ENCODE peak calls at places on chromosomes 4 and X, in four cellular contexts. O, D, Z and M are unnamed samples.

GRCh38 chr4:41359836-41360213 is 103.1 kb downstream of the UCHL1 start:
- DNase-seq in O (no peak), D (no peak), Z (no peak), M (no peak)

GRCh38 chr4:113899260-113900177 is 79.9 kb downstream of the ARSJ start:
- DNase-seq in O (peak; percentile 45), D (no peak), Z (no peak), M (no peak)

GRCh38 chrX:37825225-37825842 is 22.0 kb downstream of the DYNLT3 start:
- DNase-seq in O (no peak), D (peak; percentile 8), Z (peak; percentile 12), M (peak; percentile 44)

GRCh38 chr4:139942284-139942683 is 211.7 kb downstream of the MAML3 start:
- DNase-seq in O (no peak), D (no peak), Z (peak; percentile 68), M (no peak)

GRCh38 chrX:107825698-107826285 is at the start of gene MID2:
- DNase-seq in O (no peak), D (no peak), Z (peak; percentile 17), M (peak; percentile 58)

GRCh38 chr4:7842384-7843279 is 97.0 kb downstream of the AFAP1 start:
- DNase-seq in O (no peak), D (no peak), Z (no peak), M (no peak)

GRCh38 chrX:129925305-129926092 is 19.5 kb downstream of the UTP14A start:
- DNase-seq in O (no peak), D (peak; percentile 34), Z (peak; percentile 69), M (peak; percentile 71)

GRCh38 chr4:151888367-151888866 is 127.6 kb upstream of the GATB start:
- DNase-seq in O (peak; percentile 67), D (no peak), Z (no peak), M (no peak)

GRCh38 chr4:43651991-43652390 is 759.5 kb downstream of the GRXCR1 start:
- DNase-seq in O (no peak), D (no peak), Z (no peak), M (no peak)

GRCh38 chrX:39416547-39417262 is 615.4 kb downstream of the MID1IP1 start:
- DNase-seq in O (no peak), D (no peak), Z (no peak), M (no peak)

GRCh38 chrX:128464091-128464490 is 411.9 kb upstream of the ACTRT1 start:
- DNase-seq in O (no peak), D (peak; percentile 3), Z (no peak), M (no peak)

GRCh38 chrX:128457674-128458073 is 405.5 kb upstream of the ACTRT1 start:
- DNase-seq in O (no peak), D (no peak), Z (no peak), M (no peak)

GRCh38 chrX:128460835-128461234 is 408.6 kb upstream of the ACTRT1 start:
- DNase-seq in O (no peak), D (no peak), Z (peak; percentile 8), M (no peak)

DNA sequence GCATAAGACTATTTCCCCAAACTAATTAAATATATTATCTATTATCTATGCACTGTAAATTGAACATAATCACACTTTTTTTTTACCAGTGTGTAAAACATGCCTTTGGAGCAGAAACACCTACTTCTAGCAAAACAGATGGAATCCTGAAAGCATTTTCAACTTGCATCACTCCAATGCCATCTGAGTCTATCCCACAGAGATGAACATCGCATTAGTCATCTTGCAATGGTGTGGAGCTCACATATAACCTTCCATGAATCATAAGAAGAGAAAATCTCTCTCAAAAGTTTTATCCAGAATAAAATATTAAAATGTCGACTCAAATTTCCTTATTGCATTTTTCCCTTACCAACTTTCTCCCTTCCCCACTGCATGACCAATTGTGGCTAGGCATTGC is 406.7 kb upstream of the ACTRT1 start:
- DNase-seq in O (no peak), D (no peak), Z (no peak), M (no peak)
- TF ChIP-seq TCF12 in O (no peak), D (no peak), Z (no peak), M (no peak)

GRCh38 chr4:110801591-110801990 is 178.7 kb upstream of the PITX2 start:
- DNase-seq in O (no peak), D (no peak), Z (no peak), M (no peak)
- TF ChIP-seq TCF12 in O (no peak), D (no peak), Z (no peak), M (no peak)

GRCh38 chrX:67893931-67894330 is 350.1 kb downstream of the AR start:
- DNase-seq in O (no peak), D (no peak), Z (no peak), M (no peak)
- TF ChIP-seq TCF12 in O (no peak), D (no peak), Z (no peak), M (no peak)

GRCh38 chr4:20889901-20890300 is 189.6 kb downstream of the PACRGL start:
- DNase-seq in O (no peak), D (no peak), Z (no peak), M (no peak)
- TF ChIP-seq TCF12 in O (no peak), D (no peak), Z (no peak), M (no peak)

GRCh38 chr4:2105559-2105958 is 46.4 kb downstream of the NAT8L start:
- DNase-seq in O (no peak), D (no peak), Z (no peak), M (no peak)
- TF ChIP-seq TCF12 in O (no peak), D (no peak), Z (no peak), M (no peak)

DNA sequence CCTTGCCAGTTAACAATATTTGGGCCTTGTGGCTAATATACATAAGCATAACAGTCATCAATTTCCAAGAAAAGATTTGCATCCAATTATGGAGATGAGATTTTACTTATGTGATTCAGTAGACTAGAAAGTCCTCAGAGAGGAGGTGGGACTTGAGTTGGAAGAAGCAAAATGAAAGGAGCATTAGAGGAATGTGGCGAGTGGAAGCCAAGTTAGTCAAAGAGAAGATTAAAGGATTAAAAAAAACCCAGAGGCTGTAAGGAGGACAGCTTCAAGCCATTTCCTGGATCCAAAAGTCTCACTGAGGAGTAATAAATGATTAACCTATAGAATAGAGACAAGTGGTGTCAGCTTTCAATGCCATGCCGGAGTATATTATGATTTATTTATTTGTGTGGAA is 1099.4 kb upstream of the IGFBP7 start:
- DNase-seq in O (no peak), D (no peak), Z (no peak), M (no peak)
- TF ChIP-seq TCF12 in O (no peak), D (no peak), Z (no peak), M (no peak)